ENCODE peak calls at places on chromosome 17, in ten cellular contexts. X is mesendoderm, Q is NCI-H2029 treated with DMSO at 0.1 percent for 48 hours, M is RCC 7860, E is GM18507, S is hippocampal formation, G is NCI-H1417, U is tibial artery, R is Caki2, F is C1 segment of cervical spinal cord. B is an unnamed sample.

GRCh38 chr17:80029235-80029974 is 6.3 kb downstream of the TBC1D16 start:
- DNase-seq in Q (peak; percentile 13), M (peak; percentile 54), X (peak; percentile 60), U (peak; percentile 95), E (no peak), F (no peak), G (no peak), R (no peak), S (no peak), B (no peak)

GRCh38 chr17:48729335-48730239 is 1.0 kb upstream of the HOXB13 start:
- DNase-seq in F (no peak), E (no peak), G (no peak), X (no peak), R (no peak), S (no peak), U (no peak), Q (no peak), M (no peak), B (no peak)

GRCh38 chr17:72609501-72609900 is 483.0 kb downstream of the SLC39A11 start:
- DNase-seq in M (peak; percentile 72), Q (no peak), G (no peak), E (no peak), S (no peak), R (peak; percentile 75), F (no peak), X (no peak), U (no peak), B (no peak)

GRCh38 chr17:18996458-18996857 is 8.1 kb downstream of the FAM83G start:
- DNase-seq in U (no peak), R (no peak), F (no peak), S (no peak), Q (no peak), M (no peak), X (no peak), G (no peak), E (no peak), B (no peak)

GRCh38 chr17:7292729-7293128 is 1.7 kb downstream of the YBX2 start:
- DNase-seq in F (no peak), G (no peak), M (no peak), S (no peak), R (no peak), U (no peak), Q (no peak), E (no peak), X (no peak), B (no peak)

GRCh38 chr17:44257815-44258750 is 9.9 kb downstream of the SLC4A1 start:
- DNase-seq in G (no peak), X (no peak), E (no peak), M (no peak), R (no peak), Q (no peak), U (no peak), S (no peak), F (no peak), B (no peak)

GRCh38 chr17:55356440-55357328 is 65.0 kb downstream of the MMD start:
- DNase-seq in M (peak; percentile 46), F (peak; percentile 8), R (peak; percentile 58), S (peak; percentile 44), G (peak; percentile 46), X (peak; percentile 92), E (peak; percentile 38), U (peak; percentile 85), Q (peak; percentile 42), B (peak; percentile 20)

GRCh38 chr17:60941028-60941427 is 263.4 kb downstream of the BCAS3 start:
- DNase-seq in M (no peak), F (no peak), R (no peak), U (peak; percentile 71), X (no peak), S (no peak), G (no peak), Q (no peak), E (no peak), B (no peak)

GRCh38 chr17:6239237-6239798 is 169.1 kb downstream of the WSCD1 start:
- DNase-seq in X (peak; percentile 25), F (no peak), R (no peak), E (no peak), U (no peak), S (no peak), G (no peak), Q (no peak), M (peak; percentile 18), B (peak; percentile 25)

GRCh38 chr17:42760652-42761581 is at the start of gene RAMP2:
- DNase-seq in E (no peak), F (no peak), U (no peak), S (no peak), M (no peak), R (no peak), Q (no peak), X (peak; percentile 69), G (peak; percentile 4), B (no peak)

GRCh38 chr17:54976316-54976715 is 7.8 kb downstream of the STXBP4 start:
- DNase-seq in S (no peak), E (no peak), Q (no peak), R (no peak), X (no peak), M (no peak), U (no peak), F (no peak), G (no peak), B (no peak)

GRCh38 chr17:40621019-40621418 is 26.6 kb downstream of the SMARCE1 start:
- DNase-seq in M (no peak), R (no peak), Q (no peak), G (no peak), S (no peak), E (no peak), U (no peak), F (no peak), X (no peak), B (no peak)

GRCh38 chr17:16484445-16485169 is 7.4 kb downstream of the LRRC75A start:
- DNase-seq in X (peak; percentile 54), U (no peak), M (no peak), G (no peak), E (no peak), Q (no peak), F (no peak), S (no peak), R (no peak), B (no peak)